ENCODE peak calls at places on chromosome 16, in six cellular contexts. Z is suprapubic skin, Q is GM23338, B is prostate gland, O is spleen, U is transverse colon. J is an unnamed sample. For H3K4me1, the result is how much of the 10 kb centered on the place peaks cover.

GRCh38 chr16:12300946-12301500 is 324.5 kb downstream of the SNX29 start:
- DNase-seq in Z (no peak), U (no peak), Q (no peak), B (no peak), O (no peak), J (no peak)

GRCh38 chr16:72091217-72091616 is 2.2 kb downstream of the TXNL4B start:
- DNase-seq in O (no peak), Z (no peak), Q (no peak), B (no peak), U (no peak), J (no peak)

GRCh38 chr16:1923299-1924034 is 5.3 kb upstream of the HS3ST6 start:
- DNase-seq in U (peak), O (no peak), Z (no peak), B (no peak), Q (peak), J (peak)

GRCh38 chr16:50467943-50468748 is 80.0 kb upstream of the NKD1 start:
- DNase-seq in Q (peak), Z (peak), B (no peak), U (peak), O (no peak), J (peak)

GRCh38 chr16:1102921-1103648 is 7.0 kb upstream of the C1QTNF8 start:
- DNase-seq in Z (no peak), U (peak), O (peak), B (peak), Q (peak), J (peak)

GRCh38 chr16:11386054-11386680 is 40.9 kb downstream of the RMI2 start:
- DNase-seq in O (peak), Z (no peak), U (no peak), B (no peak), Q (no peak), J (no peak)

GRCh38 chr16:49534901-49535300 is 161.3 kb downstream of the C16orf78 start:
- DNase-seq in Q (no peak), Z (no peak), U (no peak), B (no peak), O (peak), J (no peak)

GRCh38 chr16:68995011-68995504 is 110.4 kb upstream of the HAS3 start:
- DNase-seq in Z (no peak), U (no peak), Q (peak), B (peak), O (no peak), J (peak)

GRCh38 chr16:19431636-19432340 is 14.1 kb downstream of the TMC5 start:
- DNase-seq in Z (no peak), Q (no peak), U (peak), O (no peak), B (no peak), J (peak)

GRCh38 chr16:450800-451512 is 25.5 kb downstream of the RAB11FIP3 start:
- DNase-seq in B (no peak), U (no peak), Z (no peak), Q (no peak), O (no peak), J (no peak)

GRCh38 chr16:1958715-1959268 is 546 bp upstream of the NDUFB10 start:
- DNase-seq in Z (peak), O (peak), Q (no peak), B (no peak), U (no peak), J (no peak)

GRCh38 chr16:760065-760464 is 469 bp upstream of the MSLN start:
- DNase-seq in Q (no peak), Z (no peak), B (no peak), U (no peak), O (no peak), J (peak)

GRCh38 chr16:68954871-68955635 is 111.7 kb downstream of the TANGO6 start:
- DNase-seq in Z (no peak), O (no peak), U (no peak), Q (no peak), B (no peak), J (no peak)

GRCh38 chr16:3171181-3171854 is 16.7 kb upstream of the OR1F1 start:
- DNase-seq in O (peak), U (no peak), Q (no peak), B (no peak), Z (no peak), J (peak)

GRCh38 chr16:24681793-24682192 is 47.7 kb upstream of the TNRC6A start:
- DNase-seq in U (no peak), Q (no peak), B (no peak), Z (no peak), O (no peak), J (no peak)

GRCh38 chr16:12158428-12158827 is 181.9 kb downstream of the SNX29 start:
- DNase-seq in U (no peak), Q (no peak), Z (no peak), O (peak), B (no peak), J (no peak)

GRCh38 chr16:57801098-57801855 is 1.0 kb downstream of the KIFC3 start:
- DNase-seq in U (no peak), Q (peak), B (no peak), Z (no peak), O (no peak), J (no peak)

GRCh38 chr16:6019490-6019991 is 921.9 kb upstream of the EEF2KMT start:
- DNase-seq in O (no peak), Q (peak), U (no peak), Z (no peak), B (no peak), J (no peak)

GRCh38 chr16:51132484-51132883 is 18.6 kb downstream of the SALL1 start:
- DNase-seq in U (no peak), B (no peak), O (no peak), Q (no peak), Z (no peak), J (no peak)

GRCh38 chr16:680967-681745 is 946 bp downstream of the STUB1 start:
- DNase-seq in Z (no peak), Q (peak), O (peak), U (peak), B (no peak), J (peak)

GRCh38 chr16:85475233-85475632 is 137.9 kb upstream of the GSE1 start:
- DNase-seq in Q (no peak), B (no peak), Z (no peak), O (no peak), U (no peak), J (no peak)

GRCh38 chr16:80028581-80029380 is 428.2 kb upstream of the MAF start:
- DNase-seq in U (no peak), Z (no peak), B (no peak), O (no peak), Q (no peak), J (no peak)

GRCh38 chr16:84532299-84532724 is 27.9 kb upstream of the MEAK7 start:
- DNase-seq in B (peak), Q (peak), U (peak), O (peak), Z (no peak), J (no peak)

GRCh38 chr16:49855280-49855821 is 561 bp downstream of the ZNF423 start:
- DNase-seq in Z (peak), Q (peak), O (peak), U (peak), B (peak), J (peak)

GRCh38 chr16:3612510-3613466 is 1.4 kb upstream of the SLX4 start:
- DNase-seq in Z (no peak), O (no peak), B (no peak), Q (no peak), U (no peak), J (no peak)

GRCh38 chr16:16041196-16041892 is 91.9 kb downstream of the ABCC1 start:
- DNase-seq in O (no peak), B (peak), U (no peak), Q (peak), Z (no peak), J (no peak)

GRCh38 chr16:67105881-67106280 is 3.9 kb upstream of the PHAF1 start:
- DNase-seq in B (no peak), O (no peak), U (no peak), Q (no peak), Z (no peak), J (no peak)

GRCh38 chr16:31202402-31203385 is at the start of gene PYCARD:
- DNase-seq in U (peak), O (peak), Q (peak), Z (peak), B (peak), J (peak)

GRCh38 chr16:58462499-58462996 is 37.4 kb upstream of the NDRG4 start:
- DNase-seq in B (no peak), Q (peak), O (peak), U (no peak), Z (no peak), J (no peak)

GRCh38 chr16:52540910-52541309 is 6.0 kb downstream of the TOX3 start:
- DNase-seq in Z (no peak), O (no peak), U (no peak), B (no peak), Q (no peak), J (no peak)

GRCh38 chr16:84574191-84574590 is 43.7 kb downstream of the COTL1 start:
- DNase-seq in O (no peak), B (no peak), U (no peak), Z (no peak), Q (peak), J (peak)

GRCh38 chr16:56609463-56609921 is 1.1 kb downstream of the MT2A start:
- DNase-seq in U (peak), B (peak), Z (no peak), Q (no peak), O (peak), J (peak)

GRCh38 chr16:30370444-30371247 is at the start of gene TBC1D10B:
- DNase-seq in Z (peak), B (peak), O (peak), Q (peak), U (peak), J (peak)

GRCh38 chr16:13906426-13907089 is 13.4 kb upstream of the ERCC4 start:
- DNase-seq in O (no peak), Q (no peak), Z (no peak), B (no peak), U (no peak), J (no peak)

GRCh38 chr16:66116163-66116792 is 250.2 kb upstream of the CDH5 start:
- DNase-seq in Q (no peak), B (no peak), Z (no peak), O (no peak), U (no peak), J (no peak)

GRCh38 chr16:67398546-67399217 is 5.4 kb upstream of the TPPP3 start:
- DNase-seq in Z (peak), U (no peak), B (no peak), Q (no peak), O (peak), J (no peak)

GRCh38 chr16:85169333-85170065 is 57.2 kb upstream of the CIBAR2 start:
- DNase-seq in U (no peak), O (no peak), Z (no peak), B (no peak), Q (no peak), J (no peak)

GRCh38 chr16:88761143-88761534 is 23.9 kb downstream of the PIEZO1 start:
- DNase-seq in Q (no peak), U (no peak), O (no peak), Z (no peak), B (no peak), J (no peak)
- H3K4me1 ChIP-seq in Q (under half), U (half or more), O (half or more), Z (half or more), B (half or more), J (half or more)

GRCh38 chr16:27254262-27254811 is 14.2 kb downstream of the NSMCE1 start:
- DNase-seq in U (no peak), O (no peak), Z (no peak), B (no peak), Q (no peak), J (no peak)
- TF ChIP-seq POLR2AphosphoS5 in U (no peak), O (no peak), Z (no peak), B (peak), Q (no peak), J (no peak)

GRCh38 chr16:53826658-53827057 is 122.7 kb downstream of the FTO start:
- DNase-seq in U (no peak), O (no peak), Q (no peak), B (no peak), Z (no peak), J (no peak)

GRCh38 chr16:53817812-53818211 is 113.9 kb downstream of the FTO start:
- DNase-seq in Q (no peak), O (no peak), B (no peak), U (no peak), Z (no peak), J (no peak)

GRCh38 chr16:53822936-53823529 is 119.1 kb downstream of the FTO start:
- DNase-seq in Z (no peak), B (no peak), O (no peak), Q (no peak), U (no peak), J (no peak)

GRCh38 chr16:53821487-53821886 is 117.5 kb downstream of the FTO start:
- DNase-seq in Q (no peak), B (no peak), U (no peak), Z (no peak), O (no peak), J (no peak)

DNA sequence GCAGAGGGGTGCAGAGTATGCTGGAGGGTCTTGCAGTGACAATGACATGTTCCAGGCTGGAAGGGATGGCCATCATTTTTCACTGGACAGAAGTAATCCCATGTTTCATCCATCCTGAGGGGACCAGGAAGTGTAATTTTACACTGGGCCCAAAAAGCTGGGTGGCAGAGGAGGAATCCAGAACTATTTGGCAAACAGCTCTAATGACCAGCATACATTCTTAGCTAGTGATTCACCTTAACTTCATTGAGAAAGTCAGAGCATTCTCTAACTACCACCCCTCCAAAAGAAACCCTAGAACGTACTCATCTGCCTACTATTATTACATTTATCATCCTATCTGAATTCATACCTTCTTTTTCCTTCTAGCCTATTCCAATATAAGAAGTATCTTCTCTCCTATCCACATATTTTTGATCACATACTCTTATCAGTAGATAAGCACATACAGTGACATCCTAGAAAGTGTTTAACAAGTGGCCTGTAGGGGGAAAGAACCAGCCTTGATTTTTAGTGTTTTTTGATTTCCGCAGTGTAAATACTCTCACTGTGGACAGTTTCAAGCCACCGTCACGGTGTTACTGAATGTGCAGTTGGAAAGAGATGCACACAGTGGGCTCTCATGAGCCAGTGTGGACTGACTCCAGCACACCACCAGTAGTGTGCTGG is 118.1 kb downstream of the FTO start:
- DNase-seq in O (no peak), Z (no peak), B (no peak), U (no peak), Q (no peak), J (no peak)
- TF ChIP-seq CTCF in O (no peak), Z (no peak), B (no peak), U (no peak), Q (no peak), J (no peak)

GRCh38 chr16:29117631-29118030 is 132.8 kb downstream of the LAT start:
- DNase-seq in B (no peak), O (no peak), Z (no peak), U (no peak), Q (no peak), J (no peak)
- H3K4me1 ChIP-seq in B (under half), O (under half), Z (under half), U (under half), Q (under half), J (under half)

J was measured in upper lobe of left lung.